ENCODE peak calls at places on chromosomes 11 and 22, in eight cellular contexts. L is psoas muscle; C is heart left ventricle; K is ovary; Q is activated T-cell treated with anti-CD3 and anti-CD28 coated beads for 24 hours; D is dermis blood vessel endothelial cell; P is putamen; X is naive thymus-derived CD4-positive, alpha-beta T cell. U is an unnamed sample.

GRCh38 chr11:112227002-112227401 is 774 bp downstream of the PTS start:
- DNase-seq in L (no peak), C (no peak), K (peak; percentile 20), Q (no peak), D (peak; percentile 33), P (no peak), X (peak; percentile 4), U (no peak)

GRCh38 chr11:67261635-67261941 is 4.7 kb upstream of the GRK2 start:
- DNase-seq in L (no peak), C (no peak), K (no peak), Q (no peak), D (no peak), P (no peak), X (no peak), U (no peak)

GRCh38 chr11:19679952-19680823 is 32.4 kb upstream of the NAV2 start:
- DNase-seq in L (peak; percentile 91), C (peak; percentile 94), K (peak; percentile 77), Q (no peak), D (peak; percentile 97), P (peak; percentile 58), X (no peak), U (peak; percentile 92)

GRCh38 chr11:20483931-20484330 is 96.4 kb downstream of the PRMT3 start:
- DNase-seq in L (no peak), C (no peak), K (no peak), Q (no peak), D (peak; percentile 9), P (no peak), X (no peak), U (no peak)

GRCh38 chr22:36350751-36351594 is 36.8 kb downstream of the MYH9 start:
- DNase-seq in L (no peak), C (no peak), K (peak; percentile 79), Q (no peak), D (peak; percentile 58), P (no peak), X (no peak), U (peak; percentile 45)

GRCh38 chr11:77475206-77475605 is 1.3 kb upstream of the PAK1 start:
- DNase-seq in L (no peak), C (no peak), K (no peak), Q (no peak), D (no peak), P (no peak), X (no peak), U (no peak)

GRCh38 chr11:125123947-125124633 is 12.7 kb upstream of the TMEM218 start:
- DNase-seq in L (peak; percentile 52), C (peak; percentile 63), K (no peak), Q (peak; percentile 20), D (peak; percentile 59), P (peak; percentile 41), X (peak; percentile 29), U (peak; percentile 44)

GRCh38 chr11:73291781-73292180 is 16.3 kb upstream of the ARHGEF17 start:
- DNase-seq in L (no peak), C (peak; percentile 21), K (no peak), Q (no peak), D (no peak), P (no peak), X (no peak), U (no peak)

GRCh38 chr11:64747961-64748715 is 4.2 kb upstream of the RASGRP2 start:
- DNase-seq in L (peak; percentile 12), C (no peak), K (no peak), Q (no peak), D (no peak), P (no peak), X (no peak), U (no peak)

GRCh38 chr11:132088551-132088950 is 718.1 kb downstream of the NTM start:
- DNase-seq in L (no peak), C (no peak), K (no peak), Q (no peak), D (no peak), P (no peak), X (no peak), U (no peak)

GRCh38 chr11:41175304-41175972 is 284.0 kb downstream of the LRRC4C start:
- DNase-seq in L (no peak), C (no peak), K (no peak), Q (no peak), D (no peak), P (no peak), X (no peak), U (no peak)

GRCh38 chr11:68839953-68840641 is 1.6 kb downstream of the CPT1A start:
- DNase-seq in L (no peak), C (no peak), K (no peak), Q (no peak), D (peak; percentile 68), P (no peak), X (no peak), U (no peak)

GRCh38 chr22:44151661-44152060 is 29.1 kb upstream of the PARVG start:
- DNase-seq in L (no peak), C (no peak), K (peak; percentile 43), Q (no peak), D (no peak), P (no peak), X (no peak), U (no peak)